ENCODE peak calls at places on chromosome 4, in five cellular contexts. L is stomach; E is aorta; G is pancreas; U is CD8-positive, alpha-beta memory T cell. B is an unnamed sample.
A peak's percentile ranks its signal among the peaks of the same experiment; 100 is the strongest.

GRCh38 chr4:153022233-153022632 is 86.1 kb downstream of the FHDC1 start:
- DNase-seq in L (peak; percentile 28), E (no peak), G (no peak), U (no peak), B (no peak)

GRCh38 chr4:74400395-74400794 is 35.5 kb downstream of the EREG start:
- DNase-seq in L (no peak), E (no peak), G (no peak), U (no peak), B (no peak)

GRCh38 chr4:15774020-15774420 is 4.1 kb upstream of the CD38 start:
- DNase-seq in L (no peak), E (no peak), G (no peak), U (no peak), B (no peak)

GRCh38 chr4:21569638-21570037 is 378.9 kb downstream of the KCNIP4 start:
- DNase-seq in L (no peak), E (no peak), G (no peak), U (no peak), B (no peak)

GRCh38 chr4:153612878-153613277 is 71.2 kb upstream of the TLR2 start:
- DNase-seq in L (no peak), E (no peak), G (no peak), U (no peak), B (no peak)

GRCh38 chr4:147683717-147684700 is at the start of gene PRMT9:
- DNase-seq in L (peak; percentile 92), E (peak; percentile 97), G (peak; percentile 94), U (peak; percentile 76), B (peak; percentile 84)

GRCh38 chr4:73213917-73214663 is 44.5 kb downstream of the ANKRD17 start:
- DNase-seq in L (no peak), E (no peak), G (no peak), U (no peak), B (no peak)

GRCh38 chr4:123621072-123621705 is 224.6 kb downstream of the SPRY1 start:
- DNase-seq in L (no peak), E (no peak), G (no peak), U (no peak), B (no peak)

GRCh38 chr4:80560337-80560736 is 224.8 kb downstream of the CFAP299 start:
- DNase-seq in L (no peak), E (no peak), G (no peak), U (no peak), B (no peak)

GRCh38 chr4:123477804-123478209 is 81.2 kb downstream of the SPRY1 start:
- DNase-seq in L (no peak), E (no peak), G (no peak), U (peak; percentile 22), B (no peak)

GRCh38 chr4:174697164-174697563 is 131.9 kb downstream of the GLRA3 start:
- DNase-seq in L (no peak), E (no peak), G (no peak), U (no peak), B (no peak)

GRCh38 chr4:75002381-75002780 is 69.5 kb downstream of the PARM1 start:
- DNase-seq in L (no peak), E (no peak), G (no peak), U (no peak), B (no peak)

GRCh38 chr4:186719925-186720694 is 3.5 kb downstream of the FAT1 start:
- DNase-seq in L (no peak), E (no peak), G (no peak), U (no peak), B (no peak)

GRCh38 chr4:88418411-88418810 is 38.5 kb upstream of the HERC5 start:
- DNase-seq in L (no peak), E (no peak), G (no peak), U (no peak), B (no peak)

GRCh38 chr4:150451883-150452282 is 130.1 kb upstream of the MAB21L2 start:
- DNase-seq in L (no peak), E (no peak), G (no peak), U (no peak), B (no peak)

GRCh38 chr4:16140520-16141249 is 56.9 kb upstream of the PROM1 start:
- DNase-seq in L (peak; percentile 79), E (no peak), G (no peak), U (no peak), B (no peak)

GRCh38 chr4:152784490-152785195 is 4.9 kb downstream of the ARFIP1 start:
- DNase-seq in L (no peak), E (no peak), G (no peak), U (no peak), B (no peak)

GRCh38 chr4:7705602-7706001 is 234.1 kb downstream of the AFAP1 start:
- DNase-seq in L (no peak), E (no peak), G (no peak), U (no peak), B (no peak)

GRCh38 chr4:159503243-159503642 is 400.4 kb downstream of the RAPGEF2 start:
- DNase-seq in L (no peak), E (no peak), G (no peak), U (no peak), B (no peak)

GRCh38 chr4:95637047-95637600 is 88.4 kb upstream of the UNC5C start:
- DNase-seq in L (no peak), E (no peak), G (no peak), U (no peak), B (no peak)

GRCh38 chr4:3700223-3700622 is 66.0 kb upstream of the ADRA2C start:
- DNase-seq in L (no peak), E (peak; percentile 23), G (peak; percentile 21), U (no peak), B (no peak)

GRCh38 chr4:123939621-123940020 is 543.0 kb downstream of the SPRY1 start:
- DNase-seq in L (no peak), E (no peak), G (no peak), U (no peak), B (no peak)

GRCh38 chr4:148284526-148285193 is 157.6 kb downstream of the NR3C2 start:
- DNase-seq in L (no peak), E (no peak), G (no peak), U (no peak), B (no peak)

GRCh38 chr4:172899861-172900260 is 268.8 kb upstream of the GALNT7 start:
- DNase-seq in L (no peak), E (no peak), G (no peak), U (no peak), B (no peak)

GRCh38 chr4:150782921-150783320 is 201.0 kb downstream of the MAB21L2 start:
- DNase-seq in L (no peak), E (no peak), G (no peak), U (no peak), B (no peak)

GRCh38 chr4:121728066-121728465 is 31.3 kb upstream of the ANXA5 start:
- DNase-seq in L (no peak), E (no peak), G (no peak), U (no peak), B (no peak)

GRCh38 chr4:98864560-98864959 is 64.4 kb downstream of the EIF4E start:
- DNase-seq in L (no peak), E (no peak), G (no peak), U (no peak), B (no peak)

GRCh38 chr4:186192068-186192751 is 843 bp downstream of the CYP4V2 start:
- DNase-seq in L (peak; percentile 35), E (no peak), G (no peak), U (no peak), B (no peak)

GRCh38 chr4:6869944-6870343 is 39.7 kb upstream of the TBC1D14 start:
- DNase-seq in L (no peak), E (no peak), G (no peak), U (no peak), B (no peak)

GRCh38 chr4:173272987-173273386 is 61.2 kb downstream of the HMGB2 start:
- DNase-seq in L (no peak), E (no peak), G (no peak), U (no peak), B (no peak)

GRCh38 chr4:2823671-2824328 is 19.8 kb upstream of the ADD1 start:
- DNase-seq in L (no peak), E (peak; percentile 67), G (peak; percentile 45), U (no peak), B (no peak)

DNA sequence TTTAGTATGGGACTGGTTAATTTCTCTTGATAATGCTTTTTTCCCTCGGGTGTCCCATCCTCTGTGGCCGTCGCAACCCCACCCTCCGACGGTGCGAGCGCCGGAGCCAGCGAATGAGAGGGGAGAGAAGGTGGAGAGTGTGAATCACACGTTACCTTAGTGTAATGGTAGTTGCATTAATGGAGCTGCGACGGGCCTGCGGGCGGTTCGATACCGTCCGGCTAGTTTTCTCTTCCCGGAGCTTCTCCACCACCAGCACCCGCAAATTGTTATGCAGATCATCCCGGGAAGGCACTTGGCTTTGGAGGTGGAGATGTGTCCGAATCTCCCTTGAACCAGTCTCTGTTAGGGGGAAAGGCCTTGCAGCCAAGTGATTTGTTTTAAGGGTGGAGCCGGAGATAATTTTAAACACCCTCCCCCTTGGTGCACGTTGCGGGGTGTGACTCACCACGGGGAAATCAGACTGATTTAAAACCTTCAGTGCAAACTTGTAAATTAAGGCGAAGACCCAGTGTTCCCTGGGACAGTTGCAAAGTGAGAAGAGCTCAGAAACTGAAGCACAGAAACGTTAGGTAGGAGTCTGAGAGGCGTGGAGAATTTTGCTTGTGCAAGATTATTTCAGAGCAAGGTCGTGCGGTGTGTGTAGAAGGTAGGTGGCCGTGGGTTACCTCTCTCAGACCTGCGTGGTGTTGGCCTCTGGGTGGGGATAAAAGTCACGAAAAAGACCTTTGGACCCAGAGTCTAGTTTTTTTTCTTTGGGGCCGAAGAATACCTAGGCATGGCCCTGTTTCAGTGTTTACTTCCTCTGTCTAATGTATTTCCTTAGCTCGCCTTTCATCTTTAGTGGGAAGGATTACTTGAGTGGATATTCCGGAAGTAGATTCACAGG is 1.3 kb downstream of the AFF1 start:
- DNase-seq in L (peak; percentile 68), E (peak; percentile 85), G (peak; percentile 79), U (peak; percentile 48), B (peak; percentile 44)
- H3K4me1 ChIP-seq in L (peaks cover 69% of the 10 kb centered on the region), E (peaks cover 3% of the 10 kb centered on the region), G (peaks cover 48% of the 10 kb centered on the region), U (peaks cover 54% of the 10 kb centered on the region), B (peaks cover 31% of the 10 kb centered on the region)

DNA sequence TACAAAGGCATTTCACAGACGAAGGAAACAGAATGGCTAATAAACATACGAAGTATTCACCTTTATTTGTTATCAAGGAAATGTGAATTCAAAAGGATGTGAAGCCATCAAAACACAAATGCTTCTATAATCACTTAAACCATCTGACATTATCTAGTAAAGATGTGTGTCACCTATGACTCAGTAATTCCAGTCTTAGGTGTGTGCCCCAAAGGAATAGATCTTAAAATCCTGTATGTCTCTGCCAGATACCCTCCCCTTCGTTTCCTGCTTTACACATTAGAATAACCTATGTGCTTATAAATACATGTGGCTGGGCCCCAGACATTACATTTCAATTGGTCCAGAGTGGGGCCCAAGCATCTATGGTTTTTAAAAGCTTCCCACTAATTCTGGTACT is 41.7 kb upstream of the CEP135 start:
- DNase-seq in L (no peak), E (no peak), G (no peak), U (no peak), B (no peak)
- H3K27ac ChIP-seq in L (no peak overlapping the region), E (no peak overlapping the region), G (no peak overlapping the region), U (no peak overlapping the region), B (no peak overlapping the region)

DNA sequence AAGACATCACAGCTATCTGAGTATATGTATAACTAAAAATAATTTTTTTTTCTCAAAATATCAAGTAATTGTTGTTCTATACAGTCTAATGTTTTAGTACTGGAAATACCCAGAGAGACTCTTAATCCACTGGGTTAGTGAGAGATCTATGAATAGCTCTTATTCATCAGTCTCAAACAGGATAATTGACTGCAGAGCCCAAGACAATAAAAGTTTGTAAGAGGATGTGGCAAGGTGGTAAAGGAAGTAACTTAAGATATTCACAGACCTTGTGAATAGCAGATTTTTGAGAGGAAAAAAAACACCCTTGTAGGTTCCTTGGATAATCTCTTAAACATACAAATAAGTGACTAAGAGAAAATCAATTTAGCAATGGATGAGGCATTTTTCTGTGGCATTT is 211.0 kb upstream of the FAM241A start:
- DNase-seq in L (no peak), E (no peak), G (no peak), U (no peak), B (no peak)
- H3K4me1 ChIP-seq in L (no peaks in the 10 kb centered on the region), E (no peaks in the 10 kb centered on the region), G (no peaks in the 10 kb centered on the region), U (no peaks in the 10 kb centered on the region), B (no peaks in the 10 kb centered on the region)

GRCh38 chr4:5802565-5802964 is 90.3 kb downstream of the CRMP1 start:
- DNase-seq in L (no peak), E (no peak), G (no peak), U (no peak), B (no peak)
- H3K27ac ChIP-seq in L (no peak overlapping the region), E (no peak overlapping the region), G (no peak overlapping the region), U (no peak overlapping the region), B (no peak overlapping the region)